ENCODE peak calls at places on chromosomes 13 and 19, in five cellular contexts. G is right cardiac atrium, I is transverse colon, E is colonic mucosa, F is body of pancreas. T is an unnamed sample.

GRCh38 chr19:46603195-46603637 is 2.1 kb downstream of the CALM3 start:
- DNase-seq in G (no peak), E (peak), I (peak), F (peak), T (peak)

GRCh38 chr13:45456196-45456972 is 8.4 kb upstream of the COG3 start:
- DNase-seq in G (no peak), I (no peak), E (no peak), F (no peak), T (no peak)

GRCh38 chr13:46712524-46712923 is 84.4 kb downstream of the ESD start:
- DNase-seq in F (no peak), E (no peak), I (no peak), G (no peak), T (no peak)

GRCh38 chr19:23070353-23070781 is 46.5 kb upstream of the ZNF730 start:
- DNase-seq in F (peak), I (peak), E (peak), G (peak), T (no peak)

GRCh38 chr13:46321494-46322225 is 65.4 kb downstream of the RUBCNL start:
- DNase-seq in E (peak), F (peak), G (no peak), I (peak), T (no peak)

GRCh38 chr13:33992891-33993336 is 175.0 kb downstream of the RFC3 start:
- DNase-seq in E (no peak), G (no peak), I (no peak), F (no peak), T (no peak)

GRCh38 chr13:113820813-113821651 is 42.8 kb downstream of the GAS6 start:
- DNase-seq in F (no peak), E (no peak), I (peak), G (peak), T (peak)

GRCh38 chr19:54233941-54234340 is 8.6 kb downstream of the LILRA6 start:
- DNase-seq in F (no peak), I (no peak), G (no peak), E (no peak), T (no peak)

GRCh38 chr13:88592105-88592504 is 920.9 kb downstream of the SLITRK5 start:
- DNase-seq in F (no peak), G (no peak), I (no peak), E (no peak), T (no peak)

GRCh38 chr19:13078897-13079541 is 23.6 kb downstream of the LYL1 start:
- DNase-seq in E (peak), I (peak), G (peak), F (no peak), T (no peak)

GRCh38 chr13:76934671-76935070 is 13.6 kb upstream of the ACOD1 start:
- DNase-seq in I (no peak), F (no peak), G (no peak), E (no peak), T (no peak)

GRCh38 chr13:59542303-59542702 is 621.4 kb downstream of the DIAPH3 start:
- DNase-seq in G (no peak), E (no peak), F (no peak), I (no peak), T (no peak)

GRCh38 chr19:51157265-51157664 is 15.2 kb downstream of the SIGLEC7 start:
- DNase-seq in I (no peak), E (no peak), F (no peak), G (no peak), T (no peak)

GRCh38 chr13:30739646-30740642 is 4.6 kb downstream of the ALOX5AP start:
- DNase-seq in I (no peak), E (no peak), G (no peak), F (no peak), T (no peak)

GRCh38 chr19:55115446-55116065 is 1.9 kb downstream of the PPP1R12C start:
- DNase-seq in G (no peak), I (no peak), F (no peak), E (no peak), T (no peak)

GRCh38 chr19:29583196-29584006 is 22.7 kb upstream of the POP4 start:
- DNase-seq in I (no peak), G (no peak), E (no peak), F (no peak), T (no peak)

GRCh38 chr13:21243045-21243842 is 66.8 kb downstream of the MRPL57 start:
- DNase-seq in F (no peak), G (no peak), E (no peak), I (no peak), T (no peak)

GRCh38 chr13:110263906-110264305 is 43.1 kb downstream of the COL4A1 start:
- DNase-seq in E (peak), I (no peak), F (no peak), G (peak), T (no peak)

GRCh38 chr19:51971624-51972023 is 15.0 kb downstream of the ZNF350 start:
- DNase-seq in E (no peak), I (no peak), G (no peak), F (no peak), T (no peak)

GRCh38 chr13:22880756-22881701 is 299.8 kb upstream of the SGCG start:
- DNase-seq in G (no peak), E (no peak), F (no peak), I (no peak), T (no peak)

GRCh38 chr13:48562296-48563066 is 29.6 kb upstream of the RCBTB2 start:
- DNase-seq in E (no peak), I (peak), F (no peak), G (no peak), T (no peak)

GRCh38 chr13:98564204-98564603 is 12.7 kb downstream of the STK24 start:
- DNase-seq in F (no peak), G (no peak), E (no peak), I (no peak), T (peak)

GRCh38 chr13:32910530-32910929 is 105.7 kb upstream of the KL start:
- DNase-seq in E (no peak), F (no peak), I (no peak), G (no peak), T (no peak)
- H3K27ac ChIP-seq in E (no peak), F (no peak), I (no peak), G (no peak), T (no peak)

DNA sequence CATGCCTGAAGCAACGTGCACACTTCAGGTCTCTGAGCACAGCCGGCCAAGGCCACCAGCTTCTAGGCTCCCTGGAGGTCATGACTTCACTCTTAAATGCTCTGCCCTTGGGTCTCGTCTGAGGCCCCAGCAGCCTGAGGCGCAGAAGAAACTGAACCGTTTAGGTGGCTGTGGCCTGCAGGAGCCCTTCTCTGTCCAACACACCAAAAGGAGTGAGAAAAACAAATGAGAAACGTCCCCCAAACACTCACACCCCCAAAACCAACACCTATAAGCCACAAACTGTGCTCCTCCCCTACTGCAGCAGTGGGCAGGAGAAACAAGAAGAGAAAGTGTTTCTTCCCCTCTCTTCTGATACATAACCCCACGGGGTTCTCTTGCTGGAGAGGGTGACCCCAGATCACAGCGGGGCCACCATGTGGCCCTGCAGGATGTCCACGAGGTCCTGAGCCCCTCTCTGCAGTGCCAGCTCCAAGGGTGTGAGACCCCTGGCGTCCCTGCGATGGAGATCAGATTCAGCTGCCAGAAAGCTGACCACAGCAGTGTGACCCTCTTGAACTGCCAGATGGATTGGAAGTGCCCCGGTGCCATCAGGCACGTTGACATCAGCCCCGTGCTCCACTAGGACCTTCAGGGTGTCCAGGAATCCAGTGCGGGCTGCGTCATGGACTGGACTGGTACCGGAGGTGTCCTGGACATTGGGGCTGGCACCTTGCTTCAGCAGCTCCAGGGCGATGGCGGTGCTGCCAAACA is 1.0 kb upstream of the KRI1 start:
- DNase-seq in I (peak), E (peak), G (no peak), F (no peak), T (no peak)
- H3K27ac ChIP-seq in I (peak), E (peak), G (peak), F (peak), T (peak)

GRCh38 chr19:4602173-4602788 is 37.0 kb upstream of the TNFAIP8L1 start:
- DNase-seq in G (no peak), I (no peak), E (no peak), F (no peak), T (no peak)
- H3K27ac ChIP-seq in G (no peak), I (no peak), E (no peak), F (no peak), T (no peak)

GRCh38 chr19:10835089-10835753 is 791 bp downstream of the TMED1 start:
- DNase-seq in F (no peak), E (no peak), G (no peak), I (no peak), T (peak)
- H3K27ac ChIP-seq in F (peak), E (peak), G (peak), I (peak), T (peak)

DNA sequence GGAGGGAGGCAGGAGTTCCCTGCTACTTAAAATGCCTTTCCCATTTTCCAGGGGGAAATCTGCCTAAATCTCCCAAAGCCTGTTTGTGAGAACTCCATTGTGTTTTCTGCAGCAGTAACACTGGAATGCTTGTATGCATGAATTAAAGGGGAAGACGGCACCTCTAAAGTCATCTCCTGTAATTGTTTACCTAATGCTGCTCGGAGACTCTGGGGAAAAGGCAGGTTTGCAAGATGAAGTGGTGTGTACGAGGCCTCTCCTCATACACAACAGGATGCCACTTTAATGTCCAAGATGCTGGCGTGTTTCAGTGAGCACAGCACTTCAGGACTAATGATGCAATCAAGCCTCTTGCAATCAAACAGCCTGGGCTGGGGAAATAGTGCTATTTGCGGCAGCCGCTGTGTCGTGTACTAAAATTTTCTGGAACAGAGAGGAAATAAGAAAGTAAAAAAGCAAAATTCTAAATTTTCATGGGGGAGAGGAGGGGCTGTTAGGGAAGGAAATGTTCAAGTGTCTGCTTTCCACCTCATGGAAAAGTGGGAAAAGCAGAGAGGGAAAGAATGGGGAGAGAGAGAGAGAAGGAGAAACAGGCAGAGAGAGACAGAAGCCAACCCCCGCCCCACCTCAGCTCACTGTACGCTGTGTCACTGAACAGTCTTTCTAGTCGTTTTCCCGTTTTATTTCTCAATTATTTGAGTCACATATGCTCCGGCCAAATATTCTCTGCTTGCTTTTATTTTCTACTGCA is 32.9 kb downstream of the TSHZ3 start:
- DNase-seq in F (no peak), I (peak), G (no peak), E (no peak), T (peak)
- H3K27ac ChIP-seq in F (no peak), I (peak), G (peak), E (no peak), T (no peak)

DNA sequence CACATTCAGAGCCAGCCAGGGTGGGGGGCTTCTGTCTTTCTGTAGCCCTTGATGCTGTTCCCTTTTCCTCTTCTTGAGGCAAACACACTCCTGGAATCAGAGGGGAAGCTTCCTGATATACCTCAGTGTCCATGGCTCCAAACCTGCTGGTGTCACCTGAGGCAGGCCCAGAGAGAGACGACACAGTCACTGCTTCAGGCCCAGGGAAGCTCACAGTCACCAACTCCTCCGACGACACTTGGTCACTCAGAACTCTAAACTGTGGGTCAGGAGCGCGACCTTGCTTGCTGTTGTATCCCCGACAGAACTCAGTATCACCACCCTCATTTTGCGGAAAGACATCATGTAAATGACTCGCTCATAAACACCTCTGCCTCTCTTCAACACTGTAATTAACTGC is 1.1 kb downstream of the ATP13A1 start:
- DNase-seq in F (no peak), G (no peak), E (no peak), I (no peak), T (no peak)
- H3K27ac ChIP-seq in F (no peak), G (peak), E (no peak), I (peak), T (no peak)

GRCh38 chr19:35125746-35126623 is 8.9 kb downstream of the LGI4 start:
- DNase-seq in G (no peak), F (no peak), E (no peak), I (no peak), T (no peak)
- H3K27ac ChIP-seq in G (no peak), F (no peak), E (peak), I (peak), T (peak)

DNA sequence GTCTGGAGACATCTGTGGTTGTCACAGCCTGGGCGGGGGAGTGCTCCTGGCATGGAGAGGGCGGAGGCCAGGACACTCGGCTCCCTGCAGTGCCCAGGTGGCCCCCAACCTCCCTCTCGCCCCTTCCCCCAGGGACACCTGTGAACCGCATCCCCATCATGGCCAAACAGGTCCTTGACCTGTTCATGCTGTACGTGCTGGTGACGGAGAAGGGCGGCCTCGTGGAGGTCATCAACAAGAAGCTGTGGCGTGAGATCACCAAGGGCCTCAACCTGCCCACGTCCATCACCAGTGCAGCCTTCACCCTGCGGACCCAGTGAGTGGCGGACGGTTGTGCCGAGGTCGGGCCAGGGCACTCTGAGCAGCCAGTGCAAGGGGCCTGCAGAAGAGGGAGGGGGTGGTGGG is 20.0 kb upstream of the WDR18 start:
- DNase-seq in F (no peak), G (no peak), I (no peak), E (no peak), T (no peak)
- H3K27ac ChIP-seq in F (no peak), G (no peak), I (no peak), E (no peak), T (no peak)

GRCh38 chr19:41883463-41883820 is 458 bp downstream of the ARHGEF1 start:
- DNase-seq in I (no peak), G (no peak), F (no peak), E (no peak), T (no peak)
- H3K27ac ChIP-seq in I (peak), G (peak), F (peak), E (peak), T (peak)

T was measured in tibial artery.